ENCODE peak calls at places on chromosomes 3 and 15, in eight cellular contexts. One of them, this sample, is unnamed.

GRCh38 chr15:52912172-52912571 is 122.0 kb upstream of the ONECUT1 start:
- DNase-seq in nephron progenitor cell: no peak
- DNase-seq in activated CD4-positive, alpha-beta T cell treated with anti-CD3 and anti-CD28 coated beads, Interleukin-2, amount 10 ng/mL, durations not matched to agents 7 days and 5 days: no peak
- DNase-seq in BJ: no peak
- DNase-seq in memory B cell: no peak
- DNase-seq in Calu3: no peak
- DNase-seq in endothelial cell: no peak
- DNase-seq in AG09309: no peak
- DNase-seq in this sample: peak

GRCh38 chr3:33131328-33132018 is 17.7 kb downstream of the CRTAP start:
- DNase-seq in nephron progenitor cell: peak
- DNase-seq in activated CD4-positive, alpha-beta T cell treated with anti-CD3 and anti-CD28 coated beads, Interleukin-2, amount 10 ng/mL, durations not matched to agents 7 days and 5 days: peak
- DNase-seq in BJ: no peak
- DNase-seq in memory B cell: peak
- DNase-seq in Calu3: peak
- DNase-seq in endothelial cell: peak
- DNase-seq in AG09309: no peak
- DNase-seq in this sample: peak

GRCh38 chr3:33940149-33940548 is 141.7 kb downstream of the PDCD6IP start:
- DNase-seq in nephron progenitor cell: no peak
- DNase-seq in activated CD4-positive, alpha-beta T cell treated with anti-CD3 and anti-CD28 coated beads, Interleukin-2, amount 10 ng/mL, durations not matched to agents 7 days and 5 days: no peak
- DNase-seq in BJ: no peak
- DNase-seq in memory B cell: no peak
- DNase-seq in Calu3: no peak
- DNase-seq in endothelial cell: no peak
- DNase-seq in AG09309: no peak
- DNase-seq in this sample: no peak

GRCh38 chr3:55006277-55006676 is 78.4 kb upstream of the LRTM1 start:
- DNase-seq in nephron progenitor cell: no peak
- DNase-seq in activated CD4-positive, alpha-beta T cell treated with anti-CD3 and anti-CD28 coated beads, Interleukin-2, amount 10 ng/mL, durations not matched to agents 7 days and 5 days: no peak
- DNase-seq in BJ: no peak
- DNase-seq in memory B cell: no peak
- DNase-seq in Calu3: no peak
- DNase-seq in endothelial cell: no peak
- DNase-seq in AG09309: peak
- DNase-seq in this sample: peak

GRCh38 chr15:99249270-99249817 is at the start of gene TTC23:
- DNase-seq in nephron progenitor cell: peak
- DNase-seq in activated CD4-positive, alpha-beta T cell treated with anti-CD3 and anti-CD28 coated beads, Interleukin-2, amount 10 ng/mL, durations not matched to agents 7 days and 5 days: peak
- DNase-seq in BJ: peak
- DNase-seq in memory B cell: no peak
- DNase-seq in Calu3: peak
- DNase-seq in endothelial cell: peak
- DNase-seq in AG09309: peak
- DNase-seq in this sample: peak

GRCh38 chr3:119343719-119344118 is 49.5 kb downstream of the ARHGAP31 start:
- DNase-seq in nephron progenitor cell: no peak
- DNase-seq in activated CD4-positive, alpha-beta T cell treated with anti-CD3 and anti-CD28 coated beads, Interleukin-2, amount 10 ng/mL, durations not matched to agents 7 days and 5 days: no peak
- DNase-seq in BJ: no peak
- DNase-seq in memory B cell: no peak
- DNase-seq in Calu3: no peak
- DNase-seq in endothelial cell: no peak
- DNase-seq in AG09309: no peak
- DNase-seq in this sample: no peak

GRCh38 chr3:84165278-84165677 is 793.5 kb upstream of the CADM2 start:
- DNase-seq in nephron progenitor cell: no peak
- DNase-seq in activated CD4-positive, alpha-beta T cell treated with anti-CD3 and anti-CD28 coated beads, Interleukin-2, amount 10 ng/mL, durations not matched to agents 7 days and 5 days: no peak
- DNase-seq in BJ: no peak
- DNase-seq in memory B cell: no peak
- DNase-seq in Calu3: no peak
- DNase-seq in endothelial cell: no peak
- DNase-seq in AG09309: no peak
- DNase-seq in this sample: no peak

GRCh38 chr15:83365370-83365938 is 81.0 kb upstream of the BNC1 start:
- DNase-seq in nephron progenitor cell: peak
- DNase-seq in activated CD4-positive, alpha-beta T cell treated with anti-CD3 and anti-CD28 coated beads, Interleukin-2, amount 10 ng/mL, durations not matched to agents 7 days and 5 days: peak
- DNase-seq in BJ: peak
- DNase-seq in memory B cell: no peak
- DNase-seq in Calu3: no peak
- DNase-seq in endothelial cell: peak
- DNase-seq in AG09309: peak
- DNase-seq in this sample: peak

This sample was measured in neural progenitor cell.